ENCODE peak calls at places on chromosomes 3 and 15, in eight cellular contexts. J, L, W, O, C, B, V and Q are unnamed samples.

GRCh38 chr3:127074900-127075360 is 92.0 kb downstream of the PLXNA1 start:
- DNase-seq in B (peak), W (peak), J (peak), C (peak), V (peak), O (peak), L (no peak), Q (peak)

GRCh38 chr15:85704720-85705119 is 90.0 kb downstream of the KLHL25 start:
- DNase-seq in J (no peak), W (no peak), O (peak), L (no peak), B (no peak), V (no peak), C (no peak), Q (no peak)

GRCh38 chr3:39592729-39593128 is 125.2 kb downstream of the MOBP start:
- DNase-seq in W (no peak), J (no peak), O (no peak), V (no peak), B (no peak), L (no peak), C (no peak), Q (no peak)

GRCh38 chr15:77181305-77182074 is 110.6 kb upstream of the TSPAN3 start:
- DNase-seq in C (no peak), W (no peak), B (no peak), O (no peak), J (no peak), L (no peak), V (no peak), Q (no peak)

GRCh38 chr3:154430014-154430413 is at the start of gene GPR149:
- DNase-seq in L (no peak), C (peak), V (no peak), J (peak), B (no peak), O (no peak), W (no peak), Q (no peak)

GRCh38 chr15:44675911-44676310 is 12.4 kb upstream of the SPG11 start:
- DNase-seq in B (no peak), O (no peak), C (no peak), V (no peak), J (no peak), L (no peak), W (no peak), Q (no peak)

GRCh38 chr3:59563072-59563605 is 513.3 kb upstream of the CFAP20DC start:
- DNase-seq in O (no peak), W (no peak), B (no peak), V (no peak), C (peak), J (peak), L (no peak), Q (peak)

GRCh38 chr3:83251490-83251889 is 1490.0 kb upstream of the GBE1 start:
- DNase-seq in C (no peak), W (no peak), O (no peak), V (no peak), B (no peak), J (no peak), L (no peak), Q (no peak)

GRCh38 chr3:173711619-173712018 is 314.1 kb downstream of the NLGN1 start:
- DNase-seq in L (no peak), C (peak), V (no peak), O (no peak), B (no peak), J (peak), W (no peak), Q (no peak)

GRCh38 chr3:31041161-31041978 is 146.9 kb upstream of the GADL1 start:
- DNase-seq in V (peak), W (peak), C (peak), L (no peak), B (peak), J (peak), O (no peak), Q (peak)

GRCh38 chr3:78506038-78506437 is 1261.8 kb downstream of the ROBO1 start:
- DNase-seq in W (no peak), B (no peak), V (no peak), O (no peak), J (no peak), C (no peak), L (no peak), Q (no peak)

GRCh38 chr3:39101022-39101689 is 6.3 kb downstream of the GORASP1 start:
- DNase-seq in J (peak), L (no peak), V (peak), C (peak), O (no peak), B (no peak), W (peak), Q (no peak)

GRCh38 chr3:117786339-117786738 is 1076.8 kb downstream of the TUSC7 start:
- DNase-seq in C (no peak), L (no peak), V (no peak), O (no peak), W (no peak), J (no peak), B (peak), Q (no peak)

GRCh38 chr3:187616307-187616939 is 53.8 kb downstream of the SST start:
- DNase-seq in V (peak), L (no peak), O (no peak), J (peak), B (no peak), C (peak), W (peak), Q (no peak)

GRCh38 chr15:45646220-45646619 is 11.4 kb downstream of the SQOR start:
- DNase-seq in B (no peak), J (peak), V (no peak), O (no peak), W (peak), L (no peak), C (peak), Q (no peak)

GRCh38 chr15:37793851-37794250 is 140.6 kb upstream of the TMCO5A start:
- DNase-seq in L (no peak), C (no peak), O (no peak), J (no peak), V (peak), B (no peak), W (no peak), Q (no peak)

GRCh38 chr15:67828969-67829646 is 3.8 kb downstream of the SKOR1 start:
- DNase-seq in L (no peak), B (no peak), C (no peak), W (no peak), V (no peak), O (no peak), J (no peak), Q (no peak)

GRCh38 chr15:100284701-100285100 is 57.1 kb downstream of the ADAMTS17 start:
- DNase-seq in B (no peak), J (no peak), C (no peak), W (no peak), O (no peak), V (no peak), L (no peak), Q (no peak)

GRCh38 chr3:46987485-46988401 is 8.3 kb downstream of the NBEAL2 start:
- DNase-seq in W (no peak), J (peak), B (no peak), L (no peak), O (no peak), C (peak), V (peak), Q (no peak)

GRCh38 chr3:137066092-137066491 is 108.3 kb downstream of the IL20RB start:
- DNase-seq in C (no peak), J (no peak), V (no peak), O (no peak), L (no peak), B (no peak), W (no peak), Q (no peak)

GRCh38 chr3:53890726-53891499 is 746 bp downstream of the SELENOK start:
- DNase-seq in V (peak), L (no peak), O (no peak), W (no peak), C (peak), B (no peak), J (peak), Q (no peak)

DNA sequence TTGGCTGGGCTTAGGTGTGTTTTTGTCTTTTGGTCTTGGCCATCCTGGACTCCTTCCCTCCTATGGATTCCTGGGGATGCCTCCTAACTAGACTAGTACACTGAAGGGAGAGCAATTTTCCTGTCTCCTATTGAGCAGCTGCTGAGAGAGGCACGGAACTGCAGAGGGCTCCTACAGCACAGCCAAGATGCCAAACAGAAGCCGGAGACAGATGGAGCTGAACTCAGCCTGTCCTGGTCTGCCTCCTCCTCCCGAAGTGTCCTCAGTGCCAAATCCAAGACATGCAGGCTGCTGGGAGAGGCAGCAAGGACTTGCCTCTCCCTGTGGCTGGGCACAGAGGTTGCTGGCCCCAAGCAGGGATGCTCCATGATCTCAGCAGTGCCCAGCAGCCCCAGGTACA is 256.6 kb upstream of the PROK2 start:
- DNase-seq in J (no peak), B (no peak), V (no peak), O (no peak), W (no peak), L (no peak), C (no peak), Q (no peak)
- TF ChIP-seq CTCF in J (no peak), B (peak), V (no peak), O (no peak), W (no peak), L (no peak), C (no peak), Q (no peak)

DNA sequence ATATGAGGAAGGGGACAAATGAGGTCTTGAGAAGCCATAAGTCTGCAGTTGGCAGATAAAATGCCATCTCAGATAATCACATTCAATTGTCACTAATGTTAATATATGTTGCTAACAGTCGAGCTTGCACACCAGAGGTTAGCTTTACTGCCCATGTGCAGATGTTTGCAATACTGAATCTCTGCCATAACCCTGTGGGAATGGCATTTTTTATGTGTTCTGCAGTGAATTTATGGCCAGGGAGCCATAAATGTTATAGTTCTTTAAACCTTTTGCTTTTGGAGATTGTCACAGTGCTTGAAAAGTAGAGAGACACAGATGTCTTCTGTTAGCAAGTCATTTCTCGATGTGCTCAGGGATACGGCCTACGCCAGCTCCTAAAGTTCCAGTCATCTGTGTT is 141.5 kb downstream of the RORA start:
- DNase-seq in C (no peak), J (no peak), B (no peak), V (no peak), L (no peak), W (no peak), O (no peak), Q (no peak)
- TF ChIP-seq CTCF in C (no peak), J (no peak), B (no peak), V (no peak), L (no peak), W (no peak), O (no peak), Q (no peak)

GRCh38 chr3:9224490-9224889 is 25.0 kb downstream of the SRGAP3 start:
- DNase-seq in J (peak), O (no peak), C (peak), W (no peak), L (no peak), B (no peak), V (peak), Q (no peak)
- TF ChIP-seq CTCF in J (no peak), O (no peak), C (peak), W (peak), L (no peak), B (no peak), V (no peak), Q (no peak)

GRCh38 chr3:155739154-155739553 is 5.7 kb downstream of the PLCH1 start:
- DNase-seq in J (no peak), V (peak), C (no peak), O (no peak), B (no peak), W (no peak), L (no peak), Q (no peak)
- TF ChIP-seq CTCF in J (no peak), V (no peak), C (no peak), O (no peak), B (no peak), W (no peak), L (peak), Q (peak)

DNA sequence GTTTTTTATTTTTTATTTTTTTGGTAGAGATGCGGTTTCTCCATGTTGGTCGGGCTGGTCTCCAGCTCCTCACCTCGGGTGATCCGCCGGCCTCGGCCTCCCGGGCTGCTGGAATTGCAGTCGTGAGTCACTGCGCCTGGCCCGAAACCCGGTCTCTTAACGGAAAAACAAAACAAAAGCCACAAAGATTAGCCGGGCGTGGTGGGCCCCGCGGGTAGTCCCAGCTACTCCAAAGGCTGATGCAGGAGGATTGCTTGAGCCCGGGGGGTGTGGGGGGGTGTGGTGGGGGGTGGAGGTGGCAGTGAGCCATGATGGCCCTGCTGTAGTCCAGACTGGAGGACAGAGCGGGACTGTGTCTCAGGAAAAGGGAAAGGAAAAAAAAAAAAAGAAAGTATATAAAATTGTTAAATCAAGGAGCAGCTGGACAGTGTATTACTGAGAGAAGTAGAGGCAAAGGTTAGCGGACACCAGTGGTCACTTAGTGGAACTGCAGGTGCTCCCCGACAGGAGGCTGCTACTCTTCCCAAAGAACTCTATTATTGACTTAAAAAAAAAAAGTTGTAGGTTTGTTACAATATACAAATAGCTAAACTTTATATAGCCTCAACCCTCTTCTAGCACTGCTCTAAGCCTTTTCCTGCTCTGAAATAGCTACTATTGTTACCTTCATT is 30.3 kb upstream of the TUBGCP5 start:
- DNase-seq in J (no peak), B (no peak), W (no peak), C (no peak), L (no peak), V (no peak), O (no peak), Q (no peak)
- TF ChIP-seq CTCF in J (no peak), B (no peak), W (peak), C (no peak), L (peak), V (peak), O (no peak), Q (no peak)

GRCh38 chr15:81166949-81167816 is 29.5 kb upstream of the IL16 start:
- DNase-seq in C (no peak), O (no peak), L (no peak), V (no peak), J (no peak), B (no peak), W (no peak), Q (no peak)

GRCh38 chr15:81161851-81162250 is 27.8 kb downstream of the CFAP161 start:
- DNase-seq in V (no peak), L (no peak), J (no peak), W (no peak), C (no peak), O (no peak), B (no peak), Q (no peak)

GRCh38 chr15:81163961-81164800 is 30.1 kb downstream of the CFAP161 start:
- DNase-seq in C (peak), L (no peak), B (peak), J (peak), V (no peak), W (peak), O (peak), Q (no peak)

GRCh38 chr15:81168680-81169079 is 28.0 kb upstream of the IL16 start:
- DNase-seq in O (no peak), J (no peak), L (no peak), V (no peak), W (no peak), C (no peak), B (no peak), Q (no peak)

DNA sequence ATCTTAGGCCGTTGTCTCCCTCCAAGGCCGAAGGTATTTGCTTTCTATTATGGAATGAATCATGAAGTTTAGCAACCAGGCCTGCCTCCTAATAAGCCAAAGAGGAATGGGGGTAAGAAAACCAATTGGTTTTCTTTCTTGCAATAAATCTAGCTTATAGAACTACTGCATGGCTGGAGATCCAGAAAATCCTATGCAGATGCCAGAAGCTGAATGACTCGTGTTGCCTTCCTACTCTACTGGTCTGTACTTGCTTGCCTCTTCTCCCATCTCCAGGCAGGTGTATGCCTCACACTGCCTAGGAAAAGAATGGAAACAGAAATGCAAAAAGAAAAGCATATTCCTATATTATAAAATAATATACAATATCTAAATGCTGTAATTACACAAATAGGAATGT is 31.1 kb upstream of the IL16 start:
- DNase-seq in V (no peak), B (no peak), J (no peak), O (no peak), L (no peak), C (peak), W (no peak), Q (no peak)
- TF ChIP-seq CTCF in V (no peak), B (no peak), J (no peak), O (no peak), L (no peak), C (no peak), W (no peak), Q (no peak)

DNA sequence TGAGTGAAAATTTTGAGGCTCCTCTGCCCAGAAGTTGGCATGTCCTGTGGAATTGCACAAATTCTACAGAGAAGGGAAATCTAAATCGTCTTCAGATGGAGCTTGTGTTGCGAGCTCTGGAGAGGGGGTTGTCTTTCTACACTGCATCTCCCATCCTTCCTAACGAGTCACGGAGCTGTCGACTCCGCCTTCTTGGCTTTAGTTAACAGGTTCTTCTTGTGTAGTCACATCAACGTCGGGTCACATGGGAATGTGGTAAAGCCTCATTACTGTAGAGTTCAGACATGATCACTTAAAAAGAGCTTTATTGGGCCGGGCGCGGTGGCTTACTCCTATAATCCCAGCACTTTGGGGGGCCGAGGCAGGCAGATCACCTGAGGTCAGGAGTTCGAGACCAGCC is 60.0 kb downstream of the DNASE1L3 start:
- DNase-seq in O (peak), J (peak), L (no peak), B (no peak), V (no peak), W (no peak), C (peak), Q (no peak)
- TF ChIP-seq CTCF in O (no peak), J (no peak), L (no peak), B (no peak), V (no peak), W (no peak), C (no peak), Q (no peak)

GRCh38 chr3:108064293-108064887 is 26.4 kb downstream of the CD47 start:
- DNase-seq in V (no peak), B (no peak), W (no peak), L (no peak), J (no peak), O (no peak), C (no peak), Q (no peak)
- TF ChIP-seq CTCF in V (no peak), B (no peak), W (no peak), L (no peak), J (no peak), O (no peak), C (no peak), Q (no peak)